ENCODE peak calls at places on chromosome 21, in four cellular contexts. One of them, this sample, is unnamed.

GRCh38 chr21:33374080-33374873 is 28.9 kb upstream of the IFNGR2 start:
- DNase-seq in breast epithelium: no peak
- DNase-seq in SK-N-SH: peak
- DNase-seq in transverse colon: peak
- DNase-seq in this sample: no peak

GRCh38 chr21:15809065-15809464 is 79.3 kb downstream of the USP25 start:
- DNase-seq in transverse colon: no peak
- DNase-seq in breast epithelium: no peak
- DNase-seq in SK-N-SH: no peak
- DNase-seq in this sample: no peak

GRCh38 chr21:29748391-29749167 is 191.2 kb downstream of the GRIK1 start:
- DNase-seq in transverse colon: no peak
- DNase-seq in breast epithelium: no peak
- DNase-seq in SK-N-SH: no peak
- DNase-seq in this sample: no peak

GRCh38 chr21:38937286-38937790 is 131.6 kb downstream of the ETS2 start:
- DNase-seq in breast epithelium: no peak
- DNase-seq in transverse colon: no peak
- DNase-seq in SK-N-SH: no peak
- DNase-seq in this sample: no peak

GRCh38 chr21:28923439-28923975 is 69.2 kb downstream of the LTN1 start:
- DNase-seq in SK-N-SH: no peak
- DNase-seq in breast epithelium: no peak
- DNase-seq in transverse colon: no peak
- DNase-seq in this sample: no peak

GRCh38 chr21:15483138-15483780 is 246.5 kb upstream of the USP25 start:
- DNase-seq in breast epithelium: peak
- DNase-seq in transverse colon: peak
- DNase-seq in SK-N-SH: peak
- DNase-seq in this sample: peak

GRCh38 chr21:38859852-38860251 is 54.1 kb downstream of the ETS2 start:
- DNase-seq in SK-N-SH: no peak
- DNase-seq in breast epithelium: no peak
- DNase-seq in transverse colon: no peak
- DNase-seq in this sample: no peak

GRCh38 chr21:34765619-34766018 is 96.8 kb downstream of the CLIC6 start:
- DNase-seq in breast epithelium: no peak
- DNase-seq in SK-N-SH: no peak
- DNase-seq in transverse colon: no peak
- DNase-seq in this sample: no peak

GRCh38 chr21:29193907-29194306 is 63.5 kb downstream of the MAP3K7CL start:
- DNase-seq in breast epithelium: no peak
- DNase-seq in transverse colon: no peak
- DNase-seq in SK-N-SH: no peak
- DNase-seq in this sample: no peak

GRCh38 chr21:15431053-15431452 is 298.7 kb upstream of the USP25 start:
- DNase-seq in transverse colon: no peak
- DNase-seq in breast epithelium: no peak
- DNase-seq in SK-N-SH: no peak
- DNase-seq in this sample: no peak

GRCh38 chr21:33069994-33070811 is at the start of gene OLIG1:
- DNase-seq in transverse colon: no peak
- DNase-seq in breast epithelium: no peak
- DNase-seq in SK-N-SH: peak
- DNase-seq in this sample: peak

GRCh38 chr21:15164678-15165303 is 100.0 kb upstream of the NRIP1 start:
- DNase-seq in breast epithelium: no peak
- DNase-seq in SK-N-SH: no peak
- DNase-seq in transverse colon: peak
- DNase-seq in this sample: no peak

GRCh38 chr21:15011967-15012366 is 52.8 kb downstream of the NRIP1 start:
- DNase-seq in SK-N-SH: no peak
- DNase-seq in transverse colon: no peak
- DNase-seq in breast epithelium: no peak
- DNase-seq in this sample: no peak

GRCh38 chr21:14080764-14081096 is 130.0 kb downstream of the LIPI start:
- DNase-seq in SK-N-SH: no peak
- DNase-seq in breast epithelium: no peak
- DNase-seq in transverse colon: no peak
- DNase-seq in this sample: no peak

GRCh38 chr21:39525129-39525528 is 73.4 kb downstream of the SH3BGR start:
- DNase-seq in breast epithelium: peak
- DNase-seq in transverse colon: no peak
- DNase-seq in SK-N-SH: no peak
- DNase-seq in this sample: no peak

GRCh38 chr21:15283138-15283537 is 218.3 kb upstream of the NRIP1 start:
- DNase-seq in breast epithelium: no peak
- DNase-seq in SK-N-SH: no peak
- DNase-seq in transverse colon: no peak
- DNase-seq in this sample: no peak

GRCh38 chr21:22120616-22121266 is 1122.5 kb downstream of the NCAM2 start:
- DNase-seq in SK-N-SH: no peak
- DNase-seq in breast epithelium: no peak
- DNase-seq in transverse colon: no peak
- DNase-seq in this sample: no peak

GRCh38 chr21:41045534-41046268 is 122.3 kb upstream of the BACE2 start:
- DNase-seq in SK-N-SH: peak
- DNase-seq in breast epithelium: no peak
- DNase-seq in transverse colon: no peak
- DNase-seq in this sample: no peak

GRCh38 chr21:38950388-38951094 is 144.8 kb downstream of the ETS2 start:
- DNase-seq in breast epithelium: no peak
- DNase-seq in transverse colon: peak
- DNase-seq in SK-N-SH: no peak
- DNase-seq in this sample: no peak

GRCh38 chr21:34192646-34193285 is 119.4 kb downstream of the MRPS6 start:
- DNase-seq in SK-N-SH: no peak
- DNase-seq in transverse colon: no peak
- DNase-seq in breast epithelium: no peak
- DNase-seq in this sample: no peak

GRCh38 chr21:29293495-29293894 is 5.2 kb upstream of the BACH1 start:
- DNase-seq in breast epithelium: no peak
- DNase-seq in SK-N-SH: no peak
- DNase-seq in transverse colon: no peak
- DNase-seq in this sample: no peak

GRCh38 chr21:43740497-43741156 is 21.7 kb downstream of the PDXK start:
- DNase-seq in transverse colon: peak
- DNase-seq in SK-N-SH: peak
- DNase-seq in breast epithelium: peak
- DNase-seq in this sample: no peak

GRCh38 chr21:26732442-26733221 is 112.6 kb downstream of the ADAMTS1 start:
- DNase-seq in breast epithelium: no peak
- DNase-seq in SK-N-SH: peak
- DNase-seq in transverse colon: peak
- DNase-seq in this sample: no peak

GRCh38 chr21:29639366-29640232 is 300.2 kb downstream of the GRIK1 start:
- DNase-seq in breast epithelium: no peak
- DNase-seq in transverse colon: no peak
- DNase-seq in SK-N-SH: no peak
- DNase-seq in this sample: no peak

GRCh38 chr21:15752763-15753407 is 23.1 kb downstream of the USP25 start:
- DNase-seq in transverse colon: no peak
- DNase-seq in breast epithelium: no peak
- DNase-seq in SK-N-SH: no peak
- DNase-seq in this sample: no peak

GRCh38 chr21:15852146-15852545 is 122.4 kb downstream of the USP25 start:
- DNase-seq in SK-N-SH: no peak
- DNase-seq in breast epithelium: no peak
- DNase-seq in transverse colon: no peak
- DNase-seq in this sample: no peak

GRCh38 chr21:38820471-38821239 is 14.9 kb downstream of the ETS2 start:
- DNase-seq in transverse colon: peak
- DNase-seq in SK-N-SH: no peak
- DNase-seq in breast epithelium: no peak
- DNase-seq in this sample: no peak

GRCh38 chr21:44089001-44089911 is 17.9 kb upstream of the PWP2 start:
- DNase-seq in transverse colon: peak
- DNase-seq in SK-N-SH: no peak
- DNase-seq in breast epithelium: peak
- DNase-seq in this sample: no peak

GRCh38 chr21:25408666-25409065 is 198.6 kb downstream of the MRPL39 start:
- DNase-seq in transverse colon: no peak
- DNase-seq in SK-N-SH: no peak
- DNase-seq in breast epithelium: no peak
- DNase-seq in this sample: no peak

GRCh38 chr21:25416669-25417068 is 190.6 kb downstream of the MRPL39 start:
- DNase-seq in breast epithelium: no peak
- DNase-seq in transverse colon: no peak
- DNase-seq in SK-N-SH: no peak
- DNase-seq in this sample: no peak

GRCh38 chr21:25409992-25410391 is 197.3 kb downstream of the MRPL39 start:
- DNase-seq in SK-N-SH: no peak
- DNase-seq in breast epithelium: no peak
- DNase-seq in transverse colon: no peak
- DNase-seq in this sample: no peak

GRCh38 chr21:25412090-25412489 is 195.2 kb downstream of the MRPL39 start:
- DNase-seq in SK-N-SH: no peak
- DNase-seq in breast epithelium: no peak
- DNase-seq in transverse colon: no peak
- DNase-seq in this sample: no peak
- TF ChIP-seq POLR2AphosphoS5 in SK-N-SH: no peak
- TF ChIP-seq POLR2AphosphoS5 in breast epithelium: no peak
- TF ChIP-seq POLR2AphosphoS5 in transverse colon: no peak
- TF ChIP-seq POLR2AphosphoS5 in this sample: no peak

DNA sequence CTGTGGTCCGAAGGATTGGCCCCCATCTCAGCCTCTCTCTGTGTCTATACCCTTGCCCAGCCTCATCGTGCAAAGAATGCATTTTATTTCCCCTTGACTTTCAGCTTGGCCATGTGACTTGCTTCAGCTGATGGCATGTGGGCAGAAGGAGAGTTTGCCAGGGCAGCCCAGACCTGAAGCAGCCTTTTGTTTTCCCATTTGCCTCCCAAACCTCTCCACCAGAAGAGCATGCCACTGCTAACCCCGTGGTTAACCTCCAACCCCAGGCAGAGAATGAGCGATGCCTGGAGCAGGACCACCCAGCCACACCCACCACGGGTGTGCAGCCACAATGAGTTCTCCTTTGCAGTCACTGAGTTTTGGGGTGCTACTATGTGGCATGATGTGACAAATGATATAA is 136.4 kb downstream of the SETD4 start:
- DNase-seq in breast epithelium: no peak
- DNase-seq in SK-N-SH: no peak
- DNase-seq in transverse colon: no peak
- DNase-seq in this sample: no peak
- TF ChIP-seq POLR2AphosphoS5 in breast epithelium: no peak
- TF ChIP-seq POLR2AphosphoS5 in SK-N-SH: no peak
- TF ChIP-seq POLR2AphosphoS5 in transverse colon: no peak
- TF ChIP-seq POLR2AphosphoS5 in this sample: no peak

GRCh38 chr21:42679982-42680330 is 26.5 kb downstream of the PDE9A start:
- DNase-seq in breast epithelium: no peak
- DNase-seq in SK-N-SH: no peak
- DNase-seq in transverse colon: no peak
- DNase-seq in this sample: no peak
- TF ChIP-seq POLR2AphosphoS5 in breast epithelium: no peak
- TF ChIP-seq POLR2AphosphoS5 in SK-N-SH: no peak
- TF ChIP-seq POLR2AphosphoS5 in transverse colon: no peak
- TF ChIP-seq POLR2AphosphoS5 in this sample: no peak

GRCh38 chr21:45596704-45597318 is 46.7 kb upstream of the PCBP3 start:
- DNase-seq in SK-N-SH: peak
- DNase-seq in breast epithelium: no peak
- DNase-seq in transverse colon: peak
- DNase-seq in this sample: peak
- TF ChIP-seq POLR2AphosphoS5 in SK-N-SH: no peak
- TF ChIP-seq POLR2AphosphoS5 in breast epithelium: no peak
- TF ChIP-seq POLR2AphosphoS5 in transverse colon: no peak
- TF ChIP-seq POLR2AphosphoS5 in this sample: no peak

GRCh38 chr21:32021319-32022027 is 148.7 kb downstream of the HUNK start:
- DNase-seq in transverse colon: peak
- DNase-seq in SK-N-SH: peak
- DNase-seq in breast epithelium: peak
- DNase-seq in this sample: no peak
- TF ChIP-seq POLR2AphosphoS5 in transverse colon: no peak
- TF ChIP-seq POLR2AphosphoS5 in SK-N-SH: no peak
- TF ChIP-seq POLR2AphosphoS5 in breast epithelium: no peak
- TF ChIP-seq POLR2AphosphoS5 in this sample: no peak

GRCh38 chr21:45554477-45555175 is 12.4 kb upstream of the SLC19A1 start:
- DNase-seq in transverse colon: peak
- DNase-seq in breast epithelium: peak
- DNase-seq in SK-N-SH: peak
- DNase-seq in this sample: peak
- TF ChIP-seq POLR2AphosphoS5 in transverse colon: no peak
- TF ChIP-seq POLR2AphosphoS5 in breast epithelium: peak
- TF ChIP-seq POLR2AphosphoS5 in SK-N-SH: no peak
- TF ChIP-seq POLR2AphosphoS5 in this sample: no peak

GRCh38 chr21:45152265-45152746 is 77.9 kb downstream of the ADARB1 start:
- DNase-seq in breast epithelium: peak
- DNase-seq in SK-N-SH: no peak
- DNase-seq in transverse colon: peak
- DNase-seq in this sample: peak
- TF ChIP-seq POLR2AphosphoS5 in breast epithelium: no peak
- TF ChIP-seq POLR2AphosphoS5 in SK-N-SH: no peak
- TF ChIP-seq POLR2AphosphoS5 in transverse colon: no peak
- TF ChIP-seq POLR2AphosphoS5 in this sample: no peak

GRCh38 chr21:42276076-42276475 is 39.1 kb downstream of the TFF3 start:
- DNase-seq in breast epithelium: peak
- DNase-seq in transverse colon: no peak
- DNase-seq in SK-N-SH: no peak
- DNase-seq in this sample: no peak
- TF ChIP-seq POLR2AphosphoS5 in breast epithelium: no peak
- TF ChIP-seq POLR2AphosphoS5 in transverse colon: no peak
- TF ChIP-seq POLR2AphosphoS5 in SK-N-SH: no peak
- TF ChIP-seq POLR2AphosphoS5 in this sample: no peak

This sample was measured in GM12891.